ENCODE peak calls at places on chromosomes 11 and 22, in four cellular contexts. O is K562, M is cardiac fibroblast, N is hepatocyte. T is an unnamed sample.
A peak's percentile ranks its signal among the peaks of the same experiment; 100 is the strongest.

GRCh38 chr11:27525824-27526516 is 19.4 kb upstream of the LIN7C start:
- DNase-seq in M (no peak), O (no peak), N (no peak), T (no peak)

GRCh38 chr11:76287227-76287626 is 80.9 kb upstream of the WNT11 start:
- DNase-seq in M (no peak), O (no peak), N (no peak), T (no peak)

GRCh38 chr11:34027516-34028406 is 23.8 kb upstream of the CAPRIN1 start:
- DNase-seq in N (peak; percentile 81), M (no peak), O (no peak), T (peak; percentile 88)

GRCh38 chr11:122681731-122682130 is 26.2 kb downstream of the UBASH3B start:
- DNase-seq in N (no peak), O (no peak), M (no peak), T (no peak)

GRCh38 chr11:102436546-102436945 is 16.0 kb downstream of the TMEM123 start:
- DNase-seq in O (no peak), M (peak; percentile 69), N (no peak), T (no peak)

GRCh38 chr11:102421262-102421661 is 31.3 kb downstream of the TMEM123 start:
- DNase-seq in M (no peak), O (no peak), N (no peak), T (no peak)

GRCh38 chr22:45211435-45211834 is 29.3 kb downstream of the KIAA0930 start:
- DNase-seq in O (no peak), M (no peak), N (no peak), T (no peak)

GRCh38 chr11:32341676-32342613 is 93.4 kb downstream of the WT1 start:
- DNase-seq in N (peak; percentile 12), O (no peak), M (no peak), T (no peak)

GRCh38 chr11:10233581-10233980 is 60.4 kb downstream of the SBF2 start:
- DNase-seq in N (peak; percentile 27), M (peak; percentile 70), O (peak; percentile 3), T (no peak)

GRCh38 chr11:123111465-123111864 is 49.5 kb upstream of the HSPA8 start:
- DNase-seq in O (peak; percentile 39), M (peak; percentile 73), N (peak; percentile 72), T (no peak)

GRCh38 chr22:37162221-37163095 is 12.7 kb upstream of the IL2RB start:
- DNase-seq in O (no peak), N (no peak), M (no peak), T (no peak)

GRCh38 chr11:95363189-95363588 is 132.2 kb upstream of the SESN3 start:
- DNase-seq in N (no peak), O (no peak), M (no peak), T (no peak)

GRCh38 chr11:44903518-44903917 is 47.2 kb downstream of the TP53I11 start:
- DNase-seq in O (no peak), N (no peak), M (no peak), T (no peak)

GRCh38 chr22:19522190-19522880 is 1.9 kb downstream of the CLDN5 start:
- DNase-seq in M (no peak), O (no peak), N (no peak), T (no peak)

GRCh38 chr11:63915961-63916836 is 765 bp downstream of the RCOR2 start:
- DNase-seq in N (peak; percentile 70), M (no peak), O (peak; percentile 76), T (peak; percentile 78)

GRCh38 chr11:113350646-113351045 is 36.3 kb downstream of the TTC12 start:
- DNase-seq in O (no peak), M (no peak), N (no peak), T (no peak)

GRCh38 chr11:82823635-82824614 is 76.3 kb downstream of the PRCP start:
- DNase-seq in N (no peak), O (no peak), M (no peak), T (no peak)

GRCh38 chr11:114650661-114651060 is 27.7 kb upstream of the NXPE2 start:
- DNase-seq in M (no peak), O (no peak), N (no peak), T (peak; percentile 60)

GRCh38 chr11:62552465-62552782 is 5.8 kb upstream of the AHNAK start:
- DNase-seq in N (peak; percentile 50), M (peak; percentile 51), O (no peak), T (peak; percentile 65)

GRCh38 chr11:85889676-85890579 is 34.7 kb downstream of the CCDC83 start:
- DNase-seq in M (peak; percentile 82), N (peak; percentile 68), O (peak; percentile 9), T (no peak)

GRCh38 chr11:130070829-130071205 is 1.1 kb downstream of the APLP2 start:
- DNase-seq in O (peak; percentile 50), N (peak; percentile 57), M (peak; percentile 32), T (peak; percentile 39)

GRCh38 chr22:34570408-34570807 is 495.6 kb upstream of the ISX start:
- DNase-seq in N (no peak), M (no peak), O (no peak), T (no peak)

GRCh38 chr22:35581023-35581413 is 36.1 kb downstream of the MB start:
- DNase-seq in M (no peak), N (no peak), O (no peak), T (no peak)

GRCh38 chr22:42919199-42919598 is 62.1 kb upstream of the ARFGAP3 start:
- DNase-seq in M (peak; percentile 30), O (peak; percentile 31), N (no peak), T (no peak)

GRCh38 chr11:22467741-22468140 is 129.6 kb downstream of the SLC17A6 start:
- DNase-seq in M (no peak), N (no peak), O (no peak), T (no peak)

GRCh38 chr11:110131386-110132123 is 38.4 kb downstream of the ZC3H12C start:
- DNase-seq in O (no peak), M (no peak), N (no peak), T (no peak)

GRCh38 chr11:7871056-7871455 is 60.0 kb downstream of the OR10A6 start:
- DNase-seq in O (no peak), N (no peak), M (peak; percentile 65), T (no peak)

GRCh38 chr11:110433393-110434333 is 3.9 kb downstream of the FDX1 start:
- DNase-seq in O (no peak), N (no peak), M (peak; percentile 57), T (no peak)

GRCh38 chr22:17101475-17102296 is 16.9 kb downstream of the IL17RA start:
- DNase-seq in O (no peak), N (no peak), M (no peak), T (no peak)

GRCh38 chr11:96161271-96162089 is 181.5 kb downstream of the MAML2 start:
- DNase-seq in M (peak; percentile 62), N (peak; percentile 34), O (no peak), T (no peak)

DNA sequence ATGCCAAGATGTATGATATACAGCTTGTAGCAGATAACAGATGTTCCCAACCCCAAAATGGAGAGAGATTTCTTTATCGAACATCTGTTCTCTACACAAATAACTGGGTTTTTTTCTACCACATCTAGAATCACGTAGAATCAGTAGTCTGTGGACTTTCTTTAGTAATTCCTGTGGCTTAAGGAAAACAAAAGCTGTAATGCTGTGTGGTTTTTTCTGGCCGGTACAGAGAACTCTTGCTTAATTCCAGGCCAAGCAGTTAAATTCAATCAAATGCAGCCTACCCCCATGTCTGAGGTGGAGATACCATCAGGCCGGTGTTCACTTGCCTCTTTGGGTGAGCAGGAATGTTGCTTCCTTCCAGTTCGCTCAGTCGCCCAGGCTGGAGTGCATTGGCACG is 303.4 kb downstream of the FAT3 start:
- DNase-seq in M (peak; percentile 34), O (no peak), N (no peak), T (no peak)
- H3K4me3 ChIP-seq in M (no peak overlapping the region), O (no peak overlapping the region), N (no peak overlapping the region), T (no peak overlapping the region)

GRCh38 chr11:66471142-66471541 is 4.4 kb downstream of the PELI3 start:
- DNase-seq in M (no peak), N (no peak), O (no peak), T (no peak)
- H3K4me3 ChIP-seq in M (no peak overlapping the region), N (no peak overlapping the region), O (no peak overlapping the region), T (no peak overlapping the region)

DNA sequence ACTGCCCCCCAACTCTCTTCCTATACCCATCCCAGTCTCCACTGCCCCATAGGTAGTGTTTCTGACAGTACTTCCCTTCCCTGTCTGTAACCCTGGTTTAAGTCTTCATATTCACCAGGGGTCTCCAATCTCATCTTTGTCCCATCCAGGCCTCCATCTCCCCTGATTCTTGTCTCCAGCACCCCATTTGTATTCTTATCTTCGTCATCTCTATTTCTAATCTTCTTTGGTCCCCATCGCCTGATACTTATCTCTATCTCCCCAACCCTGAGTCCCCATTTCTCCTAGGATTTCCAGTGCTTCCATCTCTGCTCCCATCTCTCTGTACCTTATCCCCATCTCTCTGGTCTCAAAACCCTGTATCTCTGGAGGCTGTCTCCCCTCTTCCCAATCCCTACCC is 1.8 kb downstream of the PHOX2A start:
- DNase-seq in M (no peak), N (no peak), O (no peak), T (no peak)
- H3K4me3 ChIP-seq in M (no peak overlapping the region), N (no peak overlapping the region), O (no peak overlapping the region), T (no peak overlapping the region)

GRCh38 chr11:106733518-106734162 is 284.6 kb downstream of the GUCY1A2 start:
- DNase-seq in M (peak; percentile 55), O (no peak), N (no peak), T (no peak)
- H3K4me3 ChIP-seq in M (no peak overlapping the region), O (no peak overlapping the region), N (no peak overlapping the region), T (no peak overlapping the region)

GRCh38 chr22:28815101-28815500 is 14.7 kb upstream of the XBP1 start:
- DNase-seq in N (no peak), M (no peak), O (no peak), T (no peak)

GRCh38 chr22:28808716-28809355 is 8.5 kb upstream of the XBP1 start:
- DNase-seq in O (no peak), N (no peak), M (no peak), T (no peak)

GRCh38 chr22:28813772-28814518 is 13.6 kb upstream of the XBP1 start:
- DNase-seq in O (no peak), M (no peak), N (peak; percentile 65), T (peak; percentile 75)

GRCh38 chr22:28812491-28812890 is 12.1 kb upstream of the XBP1 start:
- DNase-seq in O (no peak), M (no peak), N (no peak), T (no peak)

GRCh38 chr22:28810839-28811491 is 10.6 kb upstream of the XBP1 start:
- DNase-seq in M (no peak), O (no peak), N (no peak), T (no peak)
- H3K4me3 ChIP-seq in M (no peak overlapping the region), O (no peak overlapping the region), N (no peak overlapping the region), T (no peak overlapping the region)

DNA sequence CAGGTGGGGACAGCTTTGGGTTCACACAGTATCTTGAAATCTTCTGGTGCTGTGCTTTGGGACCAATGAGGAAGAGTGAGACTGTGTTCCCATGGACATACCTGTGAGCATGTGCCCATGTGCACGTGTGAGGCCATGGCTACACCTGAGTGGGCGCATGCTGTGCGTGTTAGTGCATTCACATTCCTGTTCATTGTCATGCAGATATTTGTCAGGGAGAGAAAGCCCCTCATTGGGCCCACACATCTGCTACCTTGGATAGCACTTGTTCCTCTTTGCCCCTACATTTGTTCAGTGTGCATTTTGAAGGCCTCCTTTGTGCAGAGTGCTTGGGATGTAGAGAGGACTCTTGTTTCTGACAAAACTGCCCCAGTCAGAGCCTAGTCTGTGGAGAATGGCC is 154.3 kb upstream of the E2F8 start:
- DNase-seq in M (no peak), O (no peak), N (no peak), T (no peak)
- H3K4me3 ChIP-seq in M (no peak overlapping the region), O (no peak overlapping the region), N (no peak overlapping the region), T (no peak overlapping the region)